ENCODE peak calls at places on chromosomes 6 and 20, in nine cellular contexts. T, Y, D, E, R, I, M, N and V are unnamed samples.
A peak's percentile ranks its signal among the peaks of the same experiment; 100 is the strongest.

GRCh38 chr6:36309900-36310299 is 26.8 kb downstream of the BNIP5 start:
- DNase-seq in T (no peak), Y (no peak), D (no peak), E (no peak), R (no peak), I (no peak), M (no peak), N (no peak), V (no peak)

GRCh38 chr6:45105170-45105820 is 222.8 kb upstream of the RUNX2 start:
- DNase-seq in T (no peak), Y (no peak), D (no peak), E (no peak), R (no peak), I (no peak), M (no peak), N (no peak), V (no peak)

GRCh38 chr20:32870985-32871384 is 12.3 kb downstream of the EFCAB8 start:
- DNase-seq in T (no peak), Y (no peak), D (no peak), E (no peak), R (no peak), I (no peak), M (no peak), N (no peak), V (no peak)

GRCh38 chr6:90347411-90347841 is 50.8 kb upstream of the BACH2 start:
- DNase-seq in T (no peak), Y (no peak), D (no peak), E (no peak), R (no peak), I (no peak), M (no peak), N (no peak), V (no peak)

GRCh38 chr6:20377623-20378265 is 23.9 kb upstream of the E2F3 start:
- DNase-seq in T (no peak), Y (no peak), D (no peak), E (no peak), R (no peak), I (no peak), M (no peak), N (no peak), V (peak; percentile 41)

GRCh38 chr20:37315293-37316110 is 26.0 kb downstream of the MANBAL start:
- DNase-seq in T (no peak), Y (no peak), D (no peak), E (no peak), R (no peak), I (no peak), M (no peak), N (peak; percentile 90), V (no peak)

GRCh38 chr20:58417418-58417817 is 28.4 kb downstream of the VAPB start:
- DNase-seq in T (no peak), Y (no peak), D (no peak), E (no peak), R (no peak), I (no peak), M (no peak), N (no peak), V (no peak)

GRCh38 chr6:35087361-35088280 is 53.5 kb downstream of the TCP11 start:
- DNase-seq in T (no peak), Y (no peak), D (no peak), E (no peak), R (no peak), I (no peak), M (no peak), N (peak; percentile 81), V (no peak)

GRCh38 chr6:15036690-15037245 is 209.1 kb upstream of the JARID2 start:
- DNase-seq in T (no peak), Y (no peak), D (no peak), E (peak; percentile 48), R (no peak), I (no peak), M (no peak), N (peak; percentile 86), V (no peak)

GRCh38 chr6:63582579-63583231 is 10.4 kb downstream of the LOC128125822 start:
- DNase-seq in T (no peak), Y (no peak), D (no peak), E (no peak), R (no peak), I (no peak), M (no peak), N (no peak), V (no peak)

GRCh38 chr20:32646486-32646885 is 27.3 kb downstream of the C20orf203 start:
- DNase-seq in T (no peak), Y (no peak), D (no peak), E (no peak), R (no peak), I (no peak), M (no peak), N (no peak), V (no peak)

GRCh38 chr6:41546866-41547798 is 951 bp downstream of the FOXP4 start:
- DNase-seq in T (peak; percentile 36), Y (no peak), D (peak; percentile 11), E (peak; percentile 51), R (peak; percentile 34), I (no peak), M (peak; percentile 53), N (no peak), V (no peak)

GRCh38 chr6:128057541-128058335 is 156.9 kb upstream of the THEMIS start:
- DNase-seq in T (no peak), Y (no peak), D (no peak), E (no peak), R (no peak), I (no peak), M (no peak), N (no peak), V (no peak)

GRCh38 chr6:24927234-24927955 is 8.4 kb downstream of the RIPOR2 start:
- DNase-seq in T (no peak), Y (no peak), D (no peak), E (no peak), R (no peak), I (peak; percentile 27), M (no peak), N (no peak), V (no peak)